ENCODE peak calls at places on chromosomes 3 and 15, in ten cellular contexts. One of them, this sample, is unnamed. For H3K4me1, the result is how much of the 10 kb centered on the place peaks cover.

GRCh38 chr15:76994971-76995945 is at the start of gene PSTPIP1:
- DNase-seq in GM12878: no peak
- DNase-seq in keratinocyte: peak
- DNase-seq in HCT116: no peak
- DNase-seq in IMR-90: no peak
- DNase-seq in fibroblast of lung: no peak
- DNase-seq in K562: no peak
- DNase-seq in neuronal stem cell: no peak
- DNase-seq in GM23248: peak
- DNase-seq in mesenchymal stem cell: no peak
- DNase-seq in this sample: peak

GRCh38 chr3:136194409-136195257 is 1.5 kb downstream of the MSL2 start:
- DNase-seq in keratinocyte: no peak
- DNase-seq in GM23248: peak
- DNase-seq in HCT116: no peak
- DNase-seq in K562: no peak
- DNase-seq in GM12878: peak
- DNase-seq in fibroblast of lung: peak
- DNase-seq in IMR-90: peak
- DNase-seq in neuronal stem cell: peak
- DNase-seq in mesenchymal stem cell: peak
- DNase-seq in this sample: peak

GRCh38 chr3:129501630-129502029 is 26.8 kb upstream of the RHO start:
- DNase-seq in neuronal stem cell: no peak
- DNase-seq in HCT116: no peak
- DNase-seq in GM12878: no peak
- DNase-seq in keratinocyte: no peak
- DNase-seq in fibroblast of lung: no peak
- DNase-seq in GM23248: no peak
- DNase-seq in mesenchymal stem cell: no peak
- DNase-seq in K562: no peak
- DNase-seq in IMR-90: no peak
- DNase-seq in this sample: no peak

GRCh38 chr3:11514191-11514770 is 129.4 kb downstream of the VGLL4 start:
- DNase-seq in IMR-90: peak
- DNase-seq in fibroblast of lung: peak
- DNase-seq in K562: no peak
- DNase-seq in keratinocyte: no peak
- DNase-seq in mesenchymal stem cell: peak
- DNase-seq in GM12878: no peak
- DNase-seq in HCT116: no peak
- DNase-seq in GM23248: peak
- DNase-seq in neuronal stem cell: no peak
- DNase-seq in this sample: no peak

GRCh38 chr3:147915057-147915456 is 505.9 kb downstream of the ZIC1 start:
- DNase-seq in GM12878: no peak
- DNase-seq in keratinocyte: no peak
- DNase-seq in mesenchymal stem cell: no peak
- DNase-seq in fibroblast of lung: peak
- DNase-seq in neuronal stem cell: no peak
- DNase-seq in K562: no peak
- DNase-seq in HCT116: no peak
- DNase-seq in GM23248: peak
- DNase-seq in IMR-90: peak
- DNase-seq in this sample: no peak

GRCh38 chr15:65952425-65953053 is 83.2 kb downstream of the RAB11A start:
- DNase-seq in IMR-90: peak
- DNase-seq in mesenchymal stem cell: peak
- DNase-seq in neuronal stem cell: peak
- DNase-seq in K562: no peak
- DNase-seq in GM12878: no peak
- DNase-seq in fibroblast of lung: peak
- DNase-seq in HCT116: no peak
- DNase-seq in GM23248: peak
- DNase-seq in keratinocyte: no peak
- DNase-seq in this sample: peak

GRCh38 chr15:44193651-44194396 is 1.2 kb downstream of the FRMD5 start:
- DNase-seq in HCT116: no peak
- DNase-seq in GM12878: no peak
- DNase-seq in GM23248: peak
- DNase-seq in IMR-90: peak
- DNase-seq in mesenchymal stem cell: peak
- DNase-seq in keratinocyte: no peak
- DNase-seq in neuronal stem cell: peak
- DNase-seq in K562: no peak
- DNase-seq in fibroblast of lung: peak
- DNase-seq in this sample: no peak

GRCh38 chr15:47870300-47870955 is 153.1 kb downstream of the SEMA6D start:
- DNase-seq in keratinocyte: no peak
- DNase-seq in GM12878: no peak
- DNase-seq in GM23248: no peak
- DNase-seq in fibroblast of lung: no peak
- DNase-seq in HCT116: no peak
- DNase-seq in mesenchymal stem cell: no peak
- DNase-seq in IMR-90: no peak
- DNase-seq in K562: no peak
- DNase-seq in neuronal stem cell: no peak
- DNase-seq in this sample: no peak

GRCh38 chr3:114223146-114223545 is 14.2 kb downstream of the ZNF80 start:
- DNase-seq in GM23248: peak
- DNase-seq in fibroblast of lung: no peak
- DNase-seq in neuronal stem cell: no peak
- DNase-seq in K562: no peak
- DNase-seq in GM12878: peak
- DNase-seq in keratinocyte: no peak
- DNase-seq in mesenchymal stem cell: no peak
- DNase-seq in IMR-90: no peak
- DNase-seq in HCT116: no peak
- DNase-seq in this sample: peak
- H2AFZ ChIP-seq in GM23248: peak
- H2AFZ ChIP-seq in fibroblast of lung: no peak
- H2AFZ ChIP-seq in neuronal stem cell: no peak
- H2AFZ ChIP-seq in K562: no peak
- H2AFZ ChIP-seq in GM12878: no peak
- H2AFZ ChIP-seq in keratinocyte: no peak
- H2AFZ ChIP-seq in mesenchymal stem cell: no peak
- H2AFZ ChIP-seq in IMR-90: no peak
- H2AFZ ChIP-seq in HCT116: no peak
- H2AFZ ChIP-seq in this sample: no peak

GRCh38 chr3:149384167-149384566 is 6.7 kb upstream of the TM4SF1 start:
- DNase-seq in K562: no peak
- DNase-seq in IMR-90: no peak
- DNase-seq in neuronal stem cell: no peak
- DNase-seq in GM23248: no peak
- DNase-seq in HCT116: no peak
- DNase-seq in GM12878: no peak
- DNase-seq in mesenchymal stem cell: no peak
- DNase-seq in keratinocyte: no peak
- DNase-seq in fibroblast of lung: no peak
- DNase-seq in this sample: no peak

GRCh38 chr3:149383703-149384102 is 6.3 kb upstream of the TM4SF1 start:
- DNase-seq in IMR-90: no peak
- DNase-seq in neuronal stem cell: no peak
- DNase-seq in HCT116: no peak
- DNase-seq in GM23248: no peak
- DNase-seq in fibroblast of lung: no peak
- DNase-seq in GM12878: no peak
- DNase-seq in keratinocyte: no peak
- DNase-seq in K562: no peak
- DNase-seq in mesenchymal stem cell: no peak
- DNase-seq in this sample: no peak

GRCh38 chr3:149386299-149386606 is 8.8 kb upstream of the TM4SF1 start:
- DNase-seq in keratinocyte: no peak
- DNase-seq in neuronal stem cell: no peak
- DNase-seq in GM12878: no peak
- DNase-seq in K562: no peak
- DNase-seq in fibroblast of lung: no peak
- DNase-seq in GM23248: no peak
- DNase-seq in IMR-90: no peak
- DNase-seq in HCT116: no peak
- DNase-seq in mesenchymal stem cell: no peak
- DNase-seq in this sample: no peak

GRCh38 chr3:149384911-149385321 is 7.5 kb upstream of the TM4SF1 start:
- DNase-seq in neuronal stem cell: no peak
- DNase-seq in keratinocyte: no peak
- DNase-seq in mesenchymal stem cell: peak
- DNase-seq in GM23248: peak
- DNase-seq in HCT116: no peak
- DNase-seq in IMR-90: peak
- DNase-seq in K562: no peak
- DNase-seq in GM12878: no peak
- DNase-seq in fibroblast of lung: peak
- DNase-seq in this sample: no peak

GRCh38 chr3:149385617-149386298 is 8.3 kb upstream of the TM4SF1 start:
- DNase-seq in fibroblast of lung: no peak
- DNase-seq in neuronal stem cell: no peak
- DNase-seq in IMR-90: no peak
- DNase-seq in GM12878: no peak
- DNase-seq in HCT116: no peak
- DNase-seq in GM23248: no peak
- DNase-seq in K562: no peak
- DNase-seq in mesenchymal stem cell: no peak
- DNase-seq in keratinocyte: no peak
- DNase-seq in this sample: no peak
- H3K27ac ChIP-seq in fibroblast of lung: peak
- H3K27ac ChIP-seq in neuronal stem cell: no peak
- H3K27ac ChIP-seq in IMR-90: peak
- H3K27ac ChIP-seq in GM12878: no peak
- H3K27ac ChIP-seq in HCT116: peak
- H3K27ac ChIP-seq in GM23248: peak
- H3K27ac ChIP-seq in K562: no peak
- H3K27ac ChIP-seq in mesenchymal stem cell: peak
- H3K27ac ChIP-seq in keratinocyte: peak
- H3K27ac ChIP-seq in this sample: no peak

GRCh38 chr3:188272481-188273372 is 118.8 kb downstream of the LPP start:
- DNase-seq in GM12878: no peak
- DNase-seq in HCT116: no peak
- DNase-seq in mesenchymal stem cell: peak
- DNase-seq in IMR-90: peak
- DNase-seq in neuronal stem cell: no peak
- DNase-seq in K562: no peak
- DNase-seq in keratinocyte: no peak
- DNase-seq in GM23248: peak
- DNase-seq in fibroblast of lung: peak
- DNase-seq in this sample: no peak

GRCh38 chr3:188278717-188279324 is 124.9 kb downstream of the LPP start:
- DNase-seq in keratinocyte: no peak
- DNase-seq in fibroblast of lung: no peak
- DNase-seq in GM12878: no peak
- DNase-seq in GM23248: no peak
- DNase-seq in IMR-90: no peak
- DNase-seq in HCT116: no peak
- DNase-seq in mesenchymal stem cell: no peak
- DNase-seq in neuronal stem cell: no peak
- DNase-seq in K562: no peak
- DNase-seq in this sample: no peak

GRCh38 chr3:188274249-188274915 is 120.4 kb downstream of the LPP start:
- DNase-seq in neuronal stem cell: no peak
- DNase-seq in GM23248: peak
- DNase-seq in mesenchymal stem cell: peak
- DNase-seq in GM12878: no peak
- DNase-seq in HCT116: no peak
- DNase-seq in keratinocyte: no peak
- DNase-seq in fibroblast of lung: peak
- DNase-seq in IMR-90: peak
- DNase-seq in K562: no peak
- DNase-seq in this sample: no peak

GRCh38 chr3:188279696-188280398 is 125.9 kb downstream of the LPP start:
- DNase-seq in GM23248: no peak
- DNase-seq in keratinocyte: no peak
- DNase-seq in GM12878: no peak
- DNase-seq in neuronal stem cell: no peak
- DNase-seq in fibroblast of lung: peak
- DNase-seq in HCT116: no peak
- DNase-seq in K562: no peak
- DNase-seq in mesenchymal stem cell: no peak
- DNase-seq in IMR-90: peak
- DNase-seq in this sample: peak

GRCh38 chr3:188276366-188276765 is 122.4 kb downstream of the LPP start:
- DNase-seq in keratinocyte: no peak
- DNase-seq in IMR-90: no peak
- DNase-seq in neuronal stem cell: no peak
- DNase-seq in fibroblast of lung: no peak
- DNase-seq in GM12878: no peak
- DNase-seq in K562: no peak
- DNase-seq in mesenchymal stem cell: no peak
- DNase-seq in HCT116: no peak
- DNase-seq in GM23248: no peak
- DNase-seq in this sample: no peak
- H3K4me1 ChIP-seq in keratinocyte: under half
- H3K4me1 ChIP-seq in IMR-90: under half
- H3K4me1 ChIP-seq in neuronal stem cell: under half
- H3K4me1 ChIP-seq in fibroblast of lung: under half
- H3K4me1 ChIP-seq in GM12878: under half
- H3K4me1 ChIP-seq in K562: under half
- H3K4me1 ChIP-seq in mesenchymal stem cell: under half
- H3K4me1 ChIP-seq in HCT116: under half
- H3K4me1 ChIP-seq in GM23248: under half
- H3K4me1 ChIP-seq in this sample: under half

GRCh38 chr3:52056968-52057805 is 816 bp upstream of the DUSP7 start:
- DNase-seq in GM23248: peak
- DNase-seq in mesenchymal stem cell: peak
- DNase-seq in GM12878: peak
- DNase-seq in HCT116: peak
- DNase-seq in IMR-90: peak
- DNase-seq in fibroblast of lung: peak
- DNase-seq in K562: peak
- DNase-seq in keratinocyte: peak
- DNase-seq in neuronal stem cell: peak
- DNase-seq in this sample: peak

GRCh38 chr3:52054689-52055511 is 1.5 kb downstream of the DUSP7 start:
- DNase-seq in neuronal stem cell: no peak
- DNase-seq in GM23248: peak
- DNase-seq in GM12878: no peak
- DNase-seq in keratinocyte: no peak
- DNase-seq in HCT116: no peak
- DNase-seq in K562: no peak
- DNase-seq in IMR-90: peak
- DNase-seq in fibroblast of lung: no peak
- DNase-seq in mesenchymal stem cell: no peak
- DNase-seq in this sample: peak

GRCh38 chr3:52056521-52056967 is at the start of gene DUSP7:
- DNase-seq in IMR-90: peak
- DNase-seq in mesenchymal stem cell: peak
- DNase-seq in HCT116: no peak
- DNase-seq in GM23248: peak
- DNase-seq in K562: peak
- DNase-seq in fibroblast of lung: peak
- DNase-seq in keratinocyte: no peak
- DNase-seq in neuronal stem cell: peak
- DNase-seq in GM12878: no peak
- DNase-seq in this sample: peak

GRCh38 chr3:52057806-52058099 is 1.4 kb upstream of the DUSP7 start:
- DNase-seq in GM23248: peak
- DNase-seq in HCT116: no peak
- DNase-seq in keratinocyte: no peak
- DNase-seq in GM12878: no peak
- DNase-seq in K562: no peak
- DNase-seq in neuronal stem cell: no peak
- DNase-seq in IMR-90: no peak
- DNase-seq in mesenchymal stem cell: no peak
- DNase-seq in fibroblast of lung: no peak
- DNase-seq in this sample: no peak

DNA sequence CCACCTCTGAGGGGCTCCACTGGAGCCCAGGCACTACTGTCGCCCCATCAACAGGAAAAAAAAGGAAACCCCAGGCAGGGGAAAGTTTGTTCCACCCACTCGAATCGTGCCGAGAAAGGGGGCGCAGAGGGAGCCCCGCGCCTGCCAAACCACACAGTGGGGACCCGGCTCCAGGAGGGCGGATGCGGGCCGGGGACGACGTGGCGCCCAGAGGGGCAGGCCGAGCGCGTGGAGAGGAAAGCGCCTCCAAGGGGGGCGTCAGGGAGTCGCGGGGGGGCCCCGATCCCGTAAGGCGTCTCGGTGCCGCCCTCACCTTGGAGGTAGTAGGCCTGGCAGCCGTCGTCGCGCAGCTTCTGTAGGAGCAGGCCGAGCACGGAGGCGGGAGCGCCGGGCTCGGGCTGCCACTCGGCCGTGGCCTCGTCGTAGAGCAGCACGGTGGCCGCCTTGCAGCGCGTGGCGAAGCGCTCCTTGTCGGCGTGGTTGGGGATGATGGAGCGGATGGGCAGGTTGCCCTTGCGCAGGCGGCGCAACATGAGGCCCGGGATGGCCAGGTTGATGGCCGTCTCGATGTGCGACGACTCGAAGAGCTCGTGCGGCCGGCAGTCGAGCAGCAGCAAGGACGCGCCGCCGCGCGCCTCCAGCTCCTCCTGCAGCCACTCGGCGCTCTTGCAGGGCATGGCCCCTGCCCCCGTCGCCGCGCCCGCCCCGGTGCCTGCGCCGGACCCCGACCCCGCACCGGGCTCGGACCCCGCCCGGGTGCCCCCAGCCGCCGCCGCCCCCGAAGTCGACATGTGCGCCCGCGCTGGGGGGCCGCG is 627 bp downstream of the DUSP7 start:
- DNase-seq in IMR-90: peak
- DNase-seq in K562: peak
- DNase-seq in GM23248: peak
- DNase-seq in HCT116: no peak
- DNase-seq in mesenchymal stem cell: peak
- DNase-seq in neuronal stem cell: no peak
- DNase-seq in GM12878: no peak
- DNase-seq in fibroblast of lung: peak
- DNase-seq in keratinocyte: no peak
- DNase-seq in this sample: peak
- H2AFZ ChIP-seq in IMR-90: peak
- H2AFZ ChIP-seq in K562: peak
- H2AFZ ChIP-seq in GM23248: peak
- H2AFZ ChIP-seq in HCT116: no peak
- H2AFZ ChIP-seq in mesenchymal stem cell: peak
- H2AFZ ChIP-seq in neuronal stem cell: peak
- H2AFZ ChIP-seq in GM12878: peak
- H2AFZ ChIP-seq in fibroblast of lung: peak
- H2AFZ ChIP-seq in keratinocyte: no peak
- H2AFZ ChIP-seq in this sample: peak

This sample was measured in OCI-LY7.